ENCODE peak calls at places on chromosomes 12 and 14, in seven cellular contexts. F, A, W, Y, Q, U and J are unnamed samples.

GRCh38 chr12:51893786-51894185 is 5.9 kb downstream of the ANKRD33 start:
- DNase-seq in F (no peak), A (no peak), W (no peak), Y (no peak), Q (no peak), U (no peak), J (no peak)

GRCh38 chr14:83958359-83958758 is 1571.6 kb upstream of the FLRT2 start:
- DNase-seq in F (no peak), A (no peak), W (no peak), Y (no peak), Q (no peak), U (peak; percentile 32), J (no peak)

GRCh38 chr12:44875954-44876553 is at the start of gene NELL2:
- DNase-seq in F (peak; percentile 91), A (no peak), W (peak; percentile 49), Y (peak; percentile 92), Q (peak; percentile 19), U (peak; percentile 84), J (peak; percentile 39)

GRCh38 chr14:80059041-80059440 is 152.3 kb downstream of the DIO2 start:
- DNase-seq in F (no peak), A (peak; percentile 89), W (no peak), Y (no peak), Q (no peak), U (no peak), J (no peak)

GRCh38 chr14:35533357-35534129 is 421 bp upstream of the INSM2 start:
- DNase-seq in F (peak; percentile 83), A (peak; percentile 34), W (no peak), Y (peak; percentile 92), Q (peak; percentile 65), U (peak; percentile 88), J (peak; percentile 54)

GRCh38 chr14:64732066-64732465 is 27.8 kb downstream of the PLEKHG3 start:
- DNase-seq in F (no peak), A (no peak), W (no peak), Y (no peak), Q (no peak), U (no peak), J (no peak)

GRCh38 chr14:62689741-62690140 is 355.5 kb downstream of the KCNH5 start:
- DNase-seq in F (no peak), A (no peak), W (no peak), Y (no peak), Q (no peak), U (peak; percentile 34), J (no peak)

GRCh38 chr12:54431911-54432814 is 13.1 kb upstream of the ITGA5 start:
- DNase-seq in F (no peak), A (peak; percentile 80), W (no peak), Y (peak; percentile 82), Q (peak; percentile 85), U (peak; percentile 99), J (peak; percentile 99)

GRCh38 chr12:58541300-58541690 is 379.0 kb downstream of the LRIG3 start:
- DNase-seq in F (no peak), A (peak; percentile 10), W (no peak), Y (no peak), Q (peak; percentile 13), U (peak; percentile 61), J (no peak)

GRCh38 chr12:57381693-57382220 is 49.1 kb downstream of the R3HDM2 start:
- DNase-seq in F (no peak), A (peak; percentile 59), W (no peak), Y (no peak), Q (peak; percentile 63), U (no peak), J (peak; percentile 32)

GRCh38 chr12:118189761-118190181 is 53.8 kb downstream of the PEBP1 start:
- DNase-seq in F (peak; percentile 26), A (peak; percentile 82), W (no peak), Y (peak; percentile 63), Q (peak; percentile 61), U (peak; percentile 64), J (no peak)

GRCh38 chr12:30358113-30358512 is 337.6 kb downstream of the IPO8 start:
- DNase-seq in F (no peak), A (no peak), W (no peak), Y (no peak), Q (no peak), U (peak; percentile 31), J (no peak)

GRCh38 chr12:31057671-31058070 is 16.0 kb upstream of the DDX11 start:
- DNase-seq in F (no peak), A (no peak), W (no peak), Y (no peak), Q (no peak), U (no peak), J (peak; percentile 39)

DNA sequence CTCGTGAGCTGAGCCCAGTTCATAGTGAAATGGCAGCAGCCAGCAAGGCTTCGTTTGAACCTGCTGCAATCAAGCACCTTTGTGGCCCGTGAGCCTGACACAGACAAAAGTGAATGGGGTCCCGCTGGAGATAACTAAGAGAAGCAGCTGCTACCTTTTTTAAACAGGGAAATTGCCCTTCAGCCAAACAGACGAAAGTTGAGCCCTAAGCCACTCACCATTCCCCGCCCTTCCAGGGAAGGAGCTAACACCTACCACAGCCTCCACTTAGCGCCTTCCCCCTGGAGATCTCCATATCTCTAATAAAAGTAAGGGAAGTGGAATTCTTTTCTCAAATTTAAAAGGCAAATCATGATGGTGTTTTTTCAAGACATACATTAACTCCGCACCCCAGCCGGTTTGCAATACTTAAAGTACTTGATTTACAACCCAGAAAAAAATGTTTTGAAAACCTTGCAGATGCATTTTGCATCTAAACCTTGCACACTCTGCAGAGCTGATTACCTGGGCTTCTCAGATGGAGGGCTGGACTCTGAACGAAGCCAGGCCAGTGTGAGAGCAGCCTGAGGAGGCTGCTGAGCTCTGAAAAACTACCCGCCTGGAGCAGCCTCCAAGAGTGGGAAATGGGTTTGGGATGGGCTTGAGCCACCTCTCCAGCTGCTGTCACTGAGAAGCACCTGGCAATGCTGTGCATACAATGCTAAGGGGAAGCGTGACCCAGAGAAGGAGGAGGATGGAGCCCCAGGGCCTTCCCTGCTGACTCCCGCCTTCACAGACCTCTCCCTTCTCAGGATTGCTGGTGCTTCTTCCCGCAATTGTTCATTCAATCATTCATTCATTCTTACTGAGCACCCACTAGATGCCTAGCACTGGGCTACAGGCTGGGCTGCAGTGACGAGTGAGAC is 10.0 kb downstream of the NUAK1 start:
- DNase-seq in F (no peak), A (no peak), W (no peak), Y (peak; percentile 74), Q (no peak), U (peak; percentile 94), J (no peak)
- H2AK5ac ChIP-seq in F (no peak overlapping the region), A (peak overlapping the region; percentile 18), W (peak overlapping the region; percentile 10), Y (no peak overlapping the region), Q (peak overlapping the region; percentile 2), U (peak overlapping the region; percentile 23), J (no peak overlapping the region)

GRCh38 chr12:40101747-40102146 is 4.1 kb downstream of the SLC2A13 start:
- DNase-seq in F (no peak), A (no peak), W (no peak), Y (no peak), Q (no peak), U (no peak), J (no peak)

GRCh38 chr12:40099423-40099853 is 6.4 kb downstream of the SLC2A13 start:
- DNase-seq in F (no peak), A (no peak), W (no peak), Y (no peak), Q (peak; percentile 9), U (no peak), J (no peak)

GRCh38 chr12:40103043-40103442 is 2.8 kb downstream of the SLC2A13 start:
- DNase-seq in F (no peak), A (no peak), W (no peak), Y (no peak), Q (no peak), U (peak; percentile 44), J (no peak)

GRCh38 chr12:40093512-40093911 is 12.4 kb downstream of the SLC2A13 start:
- DNase-seq in F (no peak), A (no peak), W (no peak), Y (no peak), Q (no peak), U (no peak), J (no peak)

DNA sequence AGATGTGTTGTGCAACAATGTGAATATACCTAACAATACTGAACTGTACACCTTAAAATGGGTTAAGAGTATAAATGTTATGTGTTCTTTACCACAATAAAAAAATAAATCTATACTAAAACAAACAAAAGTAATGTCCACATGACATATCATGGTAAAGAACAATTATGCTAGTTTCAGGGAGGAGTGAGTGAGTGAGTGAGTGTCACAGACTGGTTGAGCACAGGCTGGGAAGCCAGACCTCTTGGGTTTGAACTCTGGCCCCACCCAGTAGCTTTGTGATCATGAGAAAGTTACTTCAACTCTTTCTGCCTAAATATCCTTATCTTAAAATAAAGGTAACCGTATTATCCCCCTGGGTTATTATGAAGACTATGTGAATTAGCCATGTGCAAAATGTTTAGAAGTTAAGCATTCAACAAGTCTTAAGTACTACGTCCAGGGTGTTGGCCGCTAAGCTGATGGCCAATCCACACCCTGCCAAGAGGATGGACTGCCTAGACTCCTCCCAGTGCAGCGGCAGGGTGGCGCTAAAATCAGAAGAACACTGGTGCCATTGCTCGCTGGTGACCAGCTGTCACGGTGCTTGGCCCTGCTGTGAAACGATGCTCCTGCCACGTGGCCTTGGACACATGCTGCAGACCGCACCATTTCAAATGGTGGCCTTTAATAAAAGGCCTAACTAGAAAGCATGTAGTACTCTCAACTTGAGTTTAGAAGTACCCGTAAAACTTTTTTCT is 7.3 kb downstream of the SLC2A13 start:
- DNase-seq in F (no peak), A (no peak), W (no peak), Y (no peak), Q (no peak), U (no peak), J (no peak)
- H3K27ac ChIP-seq in F (no peak overlapping the region), A (no peak overlapping the region), W (no peak overlapping the region), Y (no peak overlapping the region), Q (no peak overlapping the region), U (no peak overlapping the region), J (no peak overlapping the region)

DNA sequence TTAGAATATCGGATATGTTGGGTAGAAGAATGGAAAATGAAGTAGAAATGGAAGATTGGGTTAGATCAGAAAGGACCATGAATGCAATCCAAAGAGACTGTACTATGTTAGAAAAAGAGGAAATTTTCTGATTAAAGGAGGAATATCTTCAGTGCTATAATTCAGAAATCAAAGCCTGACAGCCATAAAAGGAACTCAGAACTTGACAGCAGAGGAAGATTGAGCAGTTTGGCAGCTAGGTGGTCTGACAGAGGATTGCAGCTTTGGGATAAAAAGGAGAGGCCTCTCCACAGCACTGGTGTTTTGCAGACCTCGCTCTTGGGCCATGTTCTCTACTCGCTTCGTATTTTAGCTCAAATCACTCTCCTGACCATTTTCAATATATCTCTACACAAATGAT is 354.8 kb upstream of the SOX5 start:
- DNase-seq in F (no peak), A (no peak), W (no peak), Y (no peak), Q (no peak), U (no peak), J (no peak)
- H3K23ac ChIP-seq in F (no peak overlapping the region), A (no peak overlapping the region), W (no peak overlapping the region), Y (no peak overlapping the region), Q (no peak overlapping the region), U (no peak overlapping the region), J (no peak overlapping the region)

GRCh38 chr14:23523229-23524016 is 28.1 kb downstream of the ZFHX2 start:
- DNase-seq in F (no peak), A (no peak), W (no peak), Y (no peak), Q (no peak), U (no peak), J (no peak)

GRCh38 chr14:23520899-23521521 is 30.6 kb downstream of the ZFHX2 start:
- DNase-seq in F (no peak), A (no peak), W (no peak), Y (no peak), Q (no peak), U (no peak), J (no peak)

GRCh38 chr14:23524954-23525353 is 26.6 kb downstream of the ZFHX2 start:
- DNase-seq in F (no peak), A (no peak), W (no peak), Y (no peak), Q (no peak), U (no peak), J (no peak)

GRCh38 chr14:23521785-23522640 is 29.6 kb downstream of the ZFHX2 start:
- DNase-seq in F (no peak), A (no peak), W (no peak), Y (no peak), Q (no peak), U (no peak), J (no peak)

GRCh38 chr14:23522643-23523198 is 28.8 kb downstream of the ZFHX2 start:
- DNase-seq in F (no peak), A (no peak), W (no peak), Y (no peak), Q (no peak), U (no peak), J (no peak)
- H2AK5ac ChIP-seq in F (no peak overlapping the region), A (no peak overlapping the region), W (no peak overlapping the region), Y (no peak overlapping the region), Q (no peak overlapping the region), U (no peak overlapping the region), J (no peak overlapping the region)